ENCODE peak calls at places on chromosome 5, in five cellular contexts. N is endodermal cell, G is RCC 7860, I is pons, Y is amniotic stem cell. T is an unnamed sample.

GRCh38 chr5:137078171-137078665 is 420.9 kb downstream of the SPOCK1 start:
- DNase-seq in N (peak; percentile 71), G (peak; percentile 94), I (no peak), Y (no peak), T (no peak)

GRCh38 chr5:133049726-133050048 is 2.1 kb upstream of the HSPA4 start:
- DNase-seq in N (no peak), G (no peak), I (no peak), Y (no peak), T (no peak)

GRCh38 chr5:5616247-5616895 is 193.9 kb downstream of the ICE1 start:
- DNase-seq in N (no peak), G (no peak), I (no peak), Y (no peak), T (no peak)

GRCh38 chr5:103119067-103119764 is 722 bp downstream of the GIN1 start:
- DNase-seq in N (no peak), G (peak; percentile 5), I (no peak), Y (no peak), T (no peak)

GRCh38 chr5:170636206-170636605 is 132.4 kb downstream of the KCNIP1 start:
- DNase-seq in N (peak; percentile 17), G (no peak), I (no peak), Y (no peak), T (no peak)

GRCh38 chr5:5289537-5289936 is 132.9 kb upstream of the ICE1 start:
- DNase-seq in N (no peak), G (peak; percentile 28), I (no peak), Y (no peak), T (no peak)

GRCh38 chr5:171418316-171418981 is 998 bp upstream of the FGF18 start:
- DNase-seq in N (peak; percentile 98), G (peak; percentile 47), I (peak; percentile 34), Y (peak; percentile 73), T (peak; percentile 37)

GRCh38 chr5:104347119-104347708 is 784.6 kb upstream of the NUDT12 start:
- DNase-seq in N (no peak), G (no peak), I (peak; percentile 27), Y (no peak), T (no peak)

GRCh38 chr5:83306572-83307241 is 164.8 kb upstream of the VCAN start:
- DNase-seq in N (no peak), G (peak; percentile 60), I (peak; percentile 69), Y (peak; percentile 78), T (peak; percentile 18)

GRCh38 chr5:44626846-44627245 is 181.9 kb upstream of the MRPS30 start:
- DNase-seq in N (no peak), G (no peak), I (no peak), Y (no peak), T (no peak)

GRCh38 chr5:133942589-133943474 is 25.6 kb downstream of the C5orf15 start:
- DNase-seq in N (peak; percentile 17), G (no peak), I (no peak), Y (no peak), T (no peak)

GRCh38 chr5:149464796-149465489 is 85.9 kb upstream of the IL17B start:
- DNase-seq in N (no peak), G (peak; percentile 37), I (no peak), Y (no peak), T (no peak)

GRCh38 chr5:132907161-132907560 is 33.7 kb downstream of the LEAP2 start:
- DNase-seq in N (no peak), G (no peak), I (no peak), Y (no peak), T (no peak)

GRCh38 chr5:89733772-89734171 is 675.8 kb downstream of the CETN3 start:
- DNase-seq in N (no peak), G (no peak), I (no peak), Y (no peak), T (no peak)

GRCh38 chr5:34915856-34916192 is 313 bp downstream of the BRIX1 start:
- DNase-seq in N (no peak), G (no peak), I (no peak), Y (no peak), T (no peak)

GRCh38 chr5:98096155-98096554 is 677.3 kb upstream of the RGMB start:
- DNase-seq in N (no peak), G (no peak), I (no peak), Y (no peak), T (no peak)

GRCh38 chr5:111494350-111494999 is 17.9 kb downstream of the STARD4 start:
- DNase-seq in N (no peak), G (no peak), I (no peak), Y (no peak), T (no peak)

GRCh38 chr5:59745422-59745863 is 148.1 kb downstream of the PDE4D start:
- DNase-seq in N (no peak), G (peak; percentile 25), I (no peak), Y (no peak), T (peak; percentile 50)